ENCODE peak calls at places on chromosome 10, in six cellular contexts. One of them, this sample, is unnamed.

GRCh38 chr10:86370006-86370585 is 3.5 kb upstream of the GRID1 start:
- DNase-seq in H1: no peak
- DNase-seq in HCT116: no peak
- DNase-seq in GM12878: no peak
- DNase-seq in HepG2: no peak
- DNase-seq in K562: no peak
- DNase-seq in this sample: no peak

GRCh38 chr10:12228851-12229250 is 32.9 kb downstream of the CDC123 start:
- DNase-seq in GM12878: no peak
- DNase-seq in HepG2: no peak
- DNase-seq in H1: no peak
- DNase-seq in HCT116: no peak
- DNase-seq in K562: no peak
- DNase-seq in this sample: no peak

GRCh38 chr10:124366343-124366742 is 52.4 kb downstream of the OAT start:
- DNase-seq in HCT116: no peak
- DNase-seq in H1: no peak
- DNase-seq in HepG2: no peak
- DNase-seq in K562: no peak
- DNase-seq in GM12878: no peak
- DNase-seq in this sample: no peak

GRCh38 chr10:15897282-15897681 is 37.0 kb upstream of the MINDY3 start:
- DNase-seq in GM12878: no peak
- DNase-seq in H1: no peak
- DNase-seq in K562: no peak
- DNase-seq in HepG2: no peak
- DNase-seq in HCT116: no peak
- DNase-seq in this sample: no peak

GRCh38 chr10:127973810-127974311 is 67.0 kb downstream of the PTPRE start:
- DNase-seq in GM12878: no peak
- DNase-seq in K562: no peak
- DNase-seq in H1: peak; percentile 36
- DNase-seq in HCT116: no peak
- DNase-seq in HepG2: no peak
- DNase-seq in this sample: no peak

GRCh38 chr10:110803830-110804338 is 67.8 kb upstream of the PDCD4 start:
- DNase-seq in HCT116: no peak
- DNase-seq in GM12878: peak; percentile 47
- DNase-seq in K562: peak; percentile 24
- DNase-seq in HepG2: peak; percentile 45
- DNase-seq in H1: peak; percentile 17
- DNase-seq in this sample: peak; percentile 32

GRCh38 chr10:129929343-129930297 is 34.5 kb downstream of the EBF3 start:
- DNase-seq in H1: no peak
- DNase-seq in HepG2: no peak
- DNase-seq in HCT116: no peak
- DNase-seq in GM12878: no peak
- DNase-seq in K562: no peak
- DNase-seq in this sample: no peak

GRCh38 chr10:111756541-111757061 is 427.0 kb downstream of the GPAM start:
- DNase-seq in GM12878: no peak
- DNase-seq in K562: no peak
- DNase-seq in HepG2: peak; percentile 46
- DNase-seq in H1: peak; percentile 44
- DNase-seq in HCT116: peak; percentile 79
- DNase-seq in this sample: peak; percentile 42

GRCh38 chr10:115402690-115403089 is 309.5 kb downstream of the ATRNL1 start:
- DNase-seq in H1: no peak
- DNase-seq in HCT116: no peak
- DNase-seq in K562: no peak
- DNase-seq in HepG2: no peak
- DNase-seq in GM12878: no peak
- DNase-seq in this sample: no peak

GRCh38 chr10:60048146-60048545 is 141.8 kb upstream of the CCDC6 start:
- DNase-seq in GM12878: no peak
- DNase-seq in H1: peak; percentile 47
- DNase-seq in K562: no peak
- DNase-seq in HCT116: peak; percentile 18
- DNase-seq in HepG2: peak; percentile 39
- DNase-seq in this sample: peak; percentile 57

GRCh38 chr10:100508691-100509150 is 10.9 kb downstream of the SEC31B start:
- DNase-seq in GM12878: no peak
- DNase-seq in HCT116: peak; percentile 46
- DNase-seq in K562: peak; percentile 60
- DNase-seq in H1: no peak
- DNase-seq in HepG2: peak; percentile 56
- DNase-seq in this sample: no peak

GRCh38 chr10:124366825-124367224 is 51.9 kb downstream of the OAT start:
- DNase-seq in HepG2: no peak
- DNase-seq in GM12878: no peak
- DNase-seq in H1: no peak
- DNase-seq in K562: no peak
- DNase-seq in HCT116: no peak
- DNase-seq in this sample: no peak

GRCh38 chr10:35336921-35337741 is 822 bp downstream of the CCNY start:
- DNase-seq in HepG2: peak; percentile 16
- DNase-seq in HCT116: no peak
- DNase-seq in H1: no peak
- DNase-seq in GM12878: no peak
- DNase-seq in K562: no peak
- DNase-seq in this sample: no peak

GRCh38 chr10:49418328-49418727 is 22.4 kb upstream of the DRGX start:
- DNase-seq in HCT116: no peak
- DNase-seq in H1: no peak
- DNase-seq in HepG2: no peak
- DNase-seq in GM12878: no peak
- DNase-seq in K562: no peak
- DNase-seq in this sample: no peak

GRCh38 chr10:96536129-96536528 is 22.4 kb upstream of the TLL2 start:
- DNase-seq in HepG2: no peak
- DNase-seq in H1: no peak
- DNase-seq in HCT116: no peak
- DNase-seq in K562: no peak
- DNase-seq in GM12878: no peak
- DNase-seq in this sample: no peak

GRCh38 chr10:35195361-35196306 is 69.0 kb downstream of the CREM start:
- DNase-seq in K562: peak; percentile 50
- DNase-seq in HepG2: peak; percentile 78
- DNase-seq in HCT116: peak; percentile 82
- DNase-seq in GM12878: peak; percentile 83
- DNase-seq in H1: no peak
- DNase-seq in this sample: no peak

GRCh38 chr10:8402469-8403074 is 348.1 kb downstream of the GATA3 start:
- DNase-seq in HCT116: no peak
- DNase-seq in HepG2: no peak
- DNase-seq in K562: no peak
- DNase-seq in H1: no peak
- DNase-seq in GM12878: no peak
- DNase-seq in this sample: no peak

GRCh38 chr10:3477683-3478082 is 305.1 kb upstream of the PITRM1 start:
- DNase-seq in H1: no peak
- DNase-seq in GM12878: peak; percentile 67
- DNase-seq in HepG2: no peak
- DNase-seq in K562: no peak
- DNase-seq in HCT116: no peak
- DNase-seq in this sample: no peak

DNA sequence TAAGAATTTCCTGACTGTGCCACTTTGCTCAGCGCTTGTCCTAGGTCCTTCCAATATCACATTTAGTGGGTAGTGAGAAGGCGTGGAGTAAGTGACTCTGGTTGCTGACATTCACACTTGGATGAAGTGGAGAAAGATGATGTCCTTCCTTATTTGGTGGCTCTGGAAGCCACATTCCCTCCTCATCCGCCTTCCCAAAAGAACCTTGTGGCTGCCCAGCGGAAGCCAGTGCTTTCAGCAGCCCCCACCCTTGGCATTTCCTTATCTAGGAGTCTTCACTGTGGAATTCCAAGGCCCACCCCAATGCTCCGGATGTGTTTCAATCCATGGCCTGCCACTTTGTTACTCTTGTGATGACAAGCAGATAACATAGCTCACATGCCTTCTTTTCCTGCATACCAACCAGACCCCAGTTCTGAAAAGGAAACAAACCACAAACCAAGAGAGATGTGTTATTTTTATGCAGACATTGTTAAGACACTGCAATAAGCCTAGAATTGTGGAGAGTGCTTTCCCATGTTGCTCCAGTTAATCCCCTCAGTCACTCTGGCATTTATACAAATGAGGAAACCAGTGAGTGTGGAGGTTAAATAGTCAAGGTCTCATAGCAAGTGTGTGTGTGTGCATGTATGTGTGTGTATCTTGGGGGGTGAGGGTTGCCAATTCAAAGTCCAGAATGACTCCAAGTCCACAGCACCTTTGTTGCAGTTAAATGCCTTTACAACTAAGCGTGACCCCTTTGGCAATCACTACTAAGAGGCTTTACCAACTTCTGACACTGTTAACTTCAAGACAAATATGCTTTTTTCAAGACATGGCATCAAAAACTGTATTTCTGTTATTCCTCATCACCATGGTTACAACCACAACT is 10.3 kb upstream of the ANKRD1 start:
- DNase-seq in HCT116: no peak
- DNase-seq in H1: peak; percentile 65
- DNase-seq in GM12878: no peak
- DNase-seq in K562: no peak
- DNase-seq in HepG2: peak; percentile 96
- DNase-seq in this sample: peak; percentile 84
- TF ChIP-seq YY1 in HCT116: no peak
- TF ChIP-seq YY1 in H1: no peak
- TF ChIP-seq YY1 in GM12878: no peak
- TF ChIP-seq YY1 in K562: no peak
- TF ChIP-seq YY1 in HepG2: no peak
- TF ChIP-seq YY1 in this sample: no peak

DNA sequence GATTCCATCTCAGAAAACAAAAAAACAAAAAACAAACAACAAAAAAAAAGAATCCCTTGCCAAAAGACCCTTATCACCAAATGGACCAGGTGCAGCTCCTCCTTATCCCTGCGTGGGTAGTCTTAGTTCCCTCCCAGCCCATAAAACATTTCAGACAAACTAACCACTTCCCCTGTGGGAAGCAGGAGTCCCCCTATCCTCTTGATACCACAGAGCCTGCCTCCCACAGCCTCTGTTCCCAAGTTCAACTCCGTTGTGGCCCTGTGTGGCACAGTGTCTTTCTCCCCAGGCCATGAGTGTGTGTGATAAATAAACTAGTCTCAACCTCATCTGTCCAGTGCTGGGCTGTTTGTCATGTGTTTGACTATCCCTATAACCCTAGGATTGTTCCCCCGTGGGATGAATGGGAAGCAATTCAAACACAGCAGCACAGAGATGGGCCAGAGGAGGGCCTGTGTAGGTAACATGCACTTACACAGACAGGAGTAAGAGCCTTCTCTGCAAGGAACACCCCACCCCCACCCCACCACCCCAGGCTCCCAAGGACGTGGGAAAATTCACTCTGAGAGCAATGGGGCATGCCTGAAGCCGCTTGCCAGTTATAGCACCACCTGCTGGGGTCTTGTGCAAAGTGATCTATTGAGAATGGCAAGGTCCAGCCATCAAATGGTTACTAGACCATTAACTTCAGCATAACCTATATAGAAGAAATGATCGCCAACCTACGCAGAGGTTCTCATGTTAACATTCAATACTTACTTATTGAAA is 147.1 kb upstream of the GHITM start:
- DNase-seq in HCT116: peak; percentile 35
- DNase-seq in H1: peak; percentile 17
- DNase-seq in HepG2: peak; percentile 28
- DNase-seq in K562: peak; percentile 58
- DNase-seq in GM12878: peak; percentile 55
- DNase-seq in this sample: peak; percentile 56
- TF ChIP-seq ZNF274 in HCT116: no peak
- TF ChIP-seq ZNF274 in H1: no peak
- TF ChIP-seq ZNF274 in HepG2: no peak
- TF ChIP-seq ZNF274 in K562: no peak
- TF ChIP-seq ZNF274 in GM12878: no peak
- TF ChIP-seq ZNF274 in this sample: no peak

GRCh38 chr10:88826390-88826789 is 23.9 kb downstream of the LIPM start:
- DNase-seq in H1: no peak
- DNase-seq in HCT116: no peak
- DNase-seq in GM12878: no peak
- DNase-seq in K562: no peak
- DNase-seq in HepG2: no peak
- DNase-seq in this sample: no peak
- H3K4me1 ChIP-seq in H1: no peaks in the 10 kb centered on the region
- H3K4me1 ChIP-seq in HCT116: peaks cover 6% of the 10 kb centered on the region
- H3K4me1 ChIP-seq in GM12878: peaks cover 3% of the 10 kb centered on the region
- H3K4me1 ChIP-seq in K562: no peaks in the 10 kb centered on the region
- H3K4me1 ChIP-seq in HepG2: no peaks in the 10 kb centered on the region
- H3K4me1 ChIP-seq in this sample: no peaks in the 10 kb centered on the region

GRCh38 chr10:93402192-93402591 is 79.9 kb downstream of the MYOF start:
- DNase-seq in HepG2: no peak
- DNase-seq in GM12878: no peak
- DNase-seq in H1: no peak
- DNase-seq in K562: no peak
- DNase-seq in HCT116: no peak
- DNase-seq in this sample: no peak

GRCh38 chr10:93403152-93403551 is 79.0 kb downstream of the MYOF start:
- DNase-seq in HCT116: no peak
- DNase-seq in GM12878: no peak
- DNase-seq in H1: no peak
- DNase-seq in HepG2: no peak
- DNase-seq in K562: no peak
- DNase-seq in this sample: no peak

GRCh38 chr10:93406367-93407145 is 75.6 kb downstream of the MYOF start:
- DNase-seq in HepG2: no peak
- DNase-seq in H1: no peak
- DNase-seq in GM12878: no peak
- DNase-seq in HCT116: no peak
- DNase-seq in K562: no peak
- DNase-seq in this sample: no peak

GRCh38 chr10:93408788-93409187 is 73.3 kb downstream of the MYOF start:
- DNase-seq in H1: no peak
- DNase-seq in GM12878: no peak
- DNase-seq in HCT116: no peak
- DNase-seq in HepG2: peak; percentile 10
- DNase-seq in K562: no peak
- DNase-seq in this sample: no peak

DNA sequence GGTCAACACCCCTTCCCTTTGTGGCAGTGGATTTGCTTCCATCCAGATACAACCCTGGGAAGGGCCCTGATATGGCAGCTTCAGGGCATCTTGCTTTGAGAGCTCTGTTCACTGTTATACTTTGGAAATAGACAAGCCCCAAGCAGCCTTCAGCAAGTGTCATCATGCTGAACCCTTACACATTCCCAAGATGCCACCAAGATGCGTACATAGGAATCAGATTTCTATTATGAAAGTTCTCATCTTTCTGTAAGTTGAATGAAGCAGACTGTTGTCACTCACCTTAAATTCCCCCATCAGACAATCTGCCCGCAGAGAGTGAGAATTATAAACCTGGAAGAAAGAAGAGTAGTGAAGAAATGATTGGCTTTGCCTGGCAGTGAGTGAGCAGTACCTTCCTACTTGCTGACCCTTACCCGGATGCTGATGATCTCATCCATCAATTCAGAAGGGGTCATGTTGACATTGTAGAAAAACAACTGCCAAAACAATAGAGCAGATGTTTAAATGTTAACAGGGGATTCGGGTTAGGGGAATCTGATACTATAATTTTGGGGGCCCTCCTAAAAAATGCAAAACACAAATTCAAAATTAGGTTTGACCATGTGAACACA is 78.3 kb downstream of the MYOF start:
- DNase-seq in K562: no peak
- DNase-seq in HCT116: no peak
- DNase-seq in H1: no peak
- DNase-seq in GM12878: no peak
- DNase-seq in HepG2: no peak
- DNase-seq in this sample: no peak
- TF ChIP-seq YY1 in K562: no peak
- TF ChIP-seq YY1 in HCT116: no peak
- TF ChIP-seq YY1 in H1: no peak
- TF ChIP-seq YY1 in GM12878: no peak
- TF ChIP-seq YY1 in HepG2: no peak
- TF ChIP-seq YY1 in this sample: no peak